ENCODE peak calls at places on chromosomes 3 and 15, in four cellular contexts. Q is A549, H is K562, D is HepG2. L is an unnamed sample.

GRCh38 chr15:75672646-75673425 is 25.1 kb downstream of the SNX33 start:
- DNase-seq in H (no peak), D (no peak), Q (no peak), L (peak)

GRCh38 chr3:24679429-24679828 is 184.8 kb upstream of the THRB start:
- DNase-seq in Q (no peak), D (no peak), H (no peak), L (no peak)

GRCh38 chr15:56307180-56307579 is 58.0 kb upstream of the TEX9 start:
- DNase-seq in D (no peak), Q (no peak), H (no peak), L (no peak)

GRCh38 chr3:107431048-107431297 is 53.7 kb downstream of the CCDC54 start:
- DNase-seq in Q (no peak), D (no peak), H (no peak), L (peak)

GRCh38 chr15:45023659-45024320 is 795 bp downstream of the SORD start:
- DNase-seq in H (peak), D (no peak), Q (peak), L (peak)

GRCh38 chr15:94653071-94653470 is 421.7 kb downstream of the MCTP2 start:
- DNase-seq in D (no peak), H (no peak), Q (no peak), L (no peak)

GRCh38 chr3:131714585-131715220 is 211.9 kb upstream of the MRPL3 start:
- DNase-seq in Q (no peak), D (no peak), H (no peak), L (no peak)

GRCh38 chr3:171986208-171986607 is 53.2 kb upstream of the FNDC3B start:
- DNase-seq in Q (no peak), D (no peak), H (no peak), L (no peak)

GRCh38 chr3:56787258-56787777 is 14.4 kb downstream of the ARHGEF3 start:
- DNase-seq in Q (no peak), D (no peak), H (no peak), L (no peak)
- H3K27ac ChIP-seq in Q (no peak), D (no peak), H (no peak), L (no peak)

GRCh38 chr3:193096076-193096475 is 144.9 kb upstream of the PLAAT1 start:
- DNase-seq in Q (no peak), D (no peak), H (no peak), L (no peak)

DNA sequence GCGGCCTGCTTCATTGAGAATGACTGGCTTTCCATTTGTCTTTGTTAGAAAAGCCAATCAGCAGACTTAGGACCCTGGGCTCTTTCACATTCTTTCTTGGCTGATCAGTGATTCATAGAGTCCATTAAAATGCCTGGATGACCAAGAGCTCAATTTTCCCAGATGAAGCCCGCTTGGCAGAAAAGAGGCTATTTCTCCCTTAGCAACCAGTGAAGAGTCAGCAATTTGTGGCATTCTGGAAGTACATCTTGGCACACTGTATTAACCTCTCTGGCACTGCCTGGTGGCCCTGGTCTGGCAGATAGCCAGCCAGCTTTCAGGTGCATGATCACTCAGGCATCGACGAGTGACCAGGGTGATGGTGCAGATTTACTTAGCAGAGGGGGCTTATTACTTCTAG is 145.7 kb upstream of the PLAAT1 start:
- DNase-seq in D (no peak), Q (no peak), H (no peak), L (no peak)
- TF ChIP-seq MYC in D (no peak), Q (no peak), H (no peak), L (no peak)

DNA sequence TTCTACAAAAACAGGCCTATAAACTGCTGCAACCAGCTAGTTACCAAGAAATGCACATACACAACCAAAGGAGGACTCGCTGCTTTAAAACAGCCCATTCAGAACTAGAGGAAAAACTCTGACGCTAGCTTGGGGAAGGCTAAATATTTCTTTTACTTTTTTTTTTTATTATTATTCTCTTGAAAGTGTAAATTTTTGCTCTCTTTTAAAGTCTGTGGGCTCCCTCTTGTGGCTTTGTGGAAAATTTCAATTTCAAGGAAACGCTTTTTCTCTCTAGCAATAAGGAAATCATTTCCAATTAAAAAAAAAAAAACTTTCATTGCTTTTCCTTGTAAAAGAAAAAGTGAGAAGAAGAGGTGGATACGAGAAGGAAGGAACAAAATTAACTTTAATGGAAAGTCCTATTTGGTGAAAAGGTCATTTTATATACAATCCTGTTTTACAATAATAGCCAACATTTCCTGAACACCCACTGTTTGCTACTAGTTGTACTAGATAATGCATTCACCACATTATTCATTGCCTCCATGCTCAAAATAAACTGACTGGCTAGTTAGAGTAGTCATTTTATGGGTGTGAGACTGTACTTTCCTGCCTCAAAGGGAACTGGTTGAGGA is 51.2 kb upstream of the SAMMSON start:
- DNase-seq in Q (no peak), D (peak), H (peak), L (peak)
- TF ChIP-seq JUN in Q (no peak), D (no peak), H (no peak), L (no peak)

GRCh38 chr15:31295660-31296059 is 31.0 kb upstream of the KLF13 start:
- DNase-seq in Q (no peak), D (no peak), H (no peak), L (no peak)
- H3K27ac ChIP-seq in Q (peak), D (peak), H (no peak), L (no peak)

DNA sequence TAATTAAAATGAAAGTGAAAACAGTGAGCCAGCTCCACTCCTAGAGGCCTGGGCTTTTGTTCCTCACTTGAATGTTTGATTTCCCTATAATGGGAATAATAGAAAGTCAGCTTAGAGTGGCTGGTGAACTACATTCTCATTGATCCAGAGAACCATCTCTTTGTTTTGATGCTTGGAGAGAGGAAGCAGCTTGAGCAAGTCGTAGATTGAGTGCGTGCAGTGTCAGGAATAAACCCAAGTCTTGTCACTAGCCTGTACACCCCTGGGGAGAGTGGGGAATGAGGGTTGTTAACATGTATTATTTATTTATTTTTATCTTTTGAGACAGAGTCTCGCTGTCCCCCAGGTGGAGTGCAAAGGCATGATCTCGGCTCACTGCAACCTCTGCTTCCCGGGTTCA is 885 bp upstream of the LSG1 start:
- DNase-seq in H (no peak), Q (no peak), D (no peak), L (no peak)
- TF ChIP-seq MYC in H (no peak), Q (no peak), D (no peak), L (no peak)

DNA sequence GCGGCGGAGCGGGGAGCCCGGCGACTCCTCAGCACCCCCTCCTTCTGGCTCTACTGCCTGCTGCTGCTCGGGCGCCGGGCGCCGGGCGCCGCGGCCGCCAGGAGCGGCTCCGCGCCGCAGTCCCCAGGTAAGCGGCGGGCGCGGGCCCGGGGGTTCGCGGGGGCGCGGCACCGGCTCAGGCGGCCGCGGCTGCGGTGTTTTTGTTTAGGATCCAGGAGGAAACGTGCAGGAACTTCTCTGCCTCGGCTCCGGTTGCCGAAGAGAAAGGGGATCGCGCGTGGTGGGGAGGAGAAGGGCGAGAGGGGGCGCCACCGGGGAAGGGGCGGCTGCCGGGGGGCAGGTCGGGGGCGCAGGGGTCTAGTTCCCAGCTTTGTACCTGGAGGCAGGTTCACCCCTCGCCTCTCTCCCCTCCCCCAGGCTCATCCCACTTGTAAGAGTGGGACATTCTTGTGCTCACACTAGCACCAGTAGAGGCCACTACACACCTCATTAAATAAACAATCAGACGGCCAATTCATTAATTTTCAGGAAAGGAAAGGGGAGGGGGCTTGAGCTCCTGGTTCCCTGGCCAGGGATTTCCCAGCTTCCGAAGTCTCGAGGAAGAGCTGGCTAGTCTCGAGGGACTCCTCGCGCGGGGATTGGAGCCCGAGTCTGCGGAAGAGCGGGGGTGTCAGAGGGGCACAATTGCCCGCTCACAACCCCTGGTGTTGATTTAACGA is 575 bp downstream of the NEO1 start:
- DNase-seq in H (peak), D (peak), Q (peak), L (no peak)
- TF ChIP-seq JUN in H (no peak), D (no peak), Q (no peak), L (no peak)